ENCODE peak calls at places on chromosomes 6 and 20, in seven cellular contexts. H is activated naive CD8-positive, alpha-beta T cell treated with anti-CD3 and anti-CD28 coated beads, Interleukin-2, amount 50 U/mL, for 24 hours; E is mesothelial cell of epicardium; B is A549; P is stimulated activated CD4-positive, alpha-beta T cell treated with anti-CD3 and anti-CD28 coated beads, Interleukin-2, amount 100 ng/mL, for 48 hours; M is M059J; K is CD4-positive, alpha-beta T cell. U is an unnamed sample.

GRCh38 chr6:1363729-1364572 is 25.4 kb upstream of the FOXF2 start:
- DNase-seq in M (no peak), B (no peak), E (no peak), P (no peak), K (no peak), H (no peak), U (no peak)

GRCh38 chr6:162448294-162448693 is 279.3 kb downstream of the PRKN start:
- DNase-seq in B (no peak), K (no peak), E (no peak), M (no peak), H (no peak), P (no peak), U (no peak)

GRCh38 chr6:115220760-115221159 is 839.9 kb downstream of the FRK start:
- DNase-seq in E (no peak), K (no peak), B (no peak), M (no peak), H (no peak), P (no peak), U (no peak)

GRCh38 chr6:9233686-9234085 is 798.3 kb upstream of the SLC35B3 start:
- DNase-seq in K (no peak), P (no peak), E (no peak), M (no peak), H (no peak), B (no peak), U (no peak)

GRCh38 chr6:107064579-107065065 is 36.6 kb downstream of the MTRES1 start:
- DNase-seq in M (peak; percentile 94), P (peak; percentile 9), B (no peak), E (no peak), K (no peak), H (peak; percentile 40), U (no peak)

GRCh38 chr20:12649234-12649633 is 359.5 kb upstream of the SPTLC3 start:
- DNase-seq in P (no peak), H (no peak), E (no peak), B (no peak), K (no peak), M (no peak), U (no peak)

GRCh38 chr6:3392059-3392458 is 64.8 kb downstream of the SLC22A23 start:
- DNase-seq in P (no peak), E (no peak), B (no peak), H (no peak), K (no peak), M (no peak), U (no peak)

GRCh38 chr6:117441824-117442264 is 16.1 kb upstream of the ROS1 start:
- DNase-seq in B (peak; percentile 13), H (no peak), K (no peak), P (no peak), E (no peak), M (peak; percentile 61), U (no peak)

GRCh38 chr6:31794866-31795615 is 511 bp downstream of the VARS1 start:
- DNase-seq in K (no peak), P (no peak), B (peak; percentile 25), H (no peak), E (peak; percentile 57), M (peak; percentile 69), U (no peak)

GRCh38 chr6:38191418-38191817 is 371.9 kb downstream of the ZFAND3 start:
- DNase-seq in B (no peak), P (no peak), M (no peak), H (no peak), K (no peak), E (no peak), U (no peak)

GRCh38 chr6:52115891-52116604 is 28.6 kb upstream of the PKHD1 start:
- DNase-seq in E (no peak), P (no peak), B (no peak), H (no peak), K (no peak), M (no peak), U (no peak)

GRCh38 chr6:33249732-33250625 is 21.7 kb downstream of the VPS52 start:
- DNase-seq in H (peak; percentile 19), E (no peak), K (no peak), B (no peak), P (no peak), M (peak; percentile 99), U (no peak)

GRCh38 chr20:10710995-10711775 is 37.4 kb upstream of the JAG1 start:
- DNase-seq in K (no peak), P (no peak), B (peak; percentile 71), M (peak; percentile 14), H (no peak), E (no peak), U (no peak)

GRCh38 chr6:163705923-163706322 is 291.4 kb downstream of the QKI start:
- DNase-seq in B (no peak), M (no peak), P (no peak), H (no peak), E (no peak), K (no peak), U (no peak)

GRCh38 chr6:107070686-107071085 is 42.7 kb downstream of the MTRES1 start:
- DNase-seq in E (no peak), H (no peak), B (no peak), M (no peak), P (no peak), K (no peak), U (no peak)

GRCh38 chr6:130526466-130526865 is 160.6 kb downstream of the TMEM200A start:
- DNase-seq in B (no peak), H (no peak), P (no peak), M (peak; percentile 84), K (no peak), E (no peak), U (no peak)

GRCh38 chr6:142187209-142187608 is 40.1 kb downstream of the VTA1 start:
- DNase-seq in B (no peak), K (no peak), P (no peak), H (no peak), E (no peak), M (peak; percentile 63), U (no peak)

GRCh38 chr20:11769825-11770224 is 147.9 kb upstream of the BTBD3 start:
- DNase-seq in P (no peak), M (no peak), E (no peak), B (no peak), K (no peak), H (no peak), U (no peak)

GRCh38 chr20:58694241-58695083 is 1.9 kb downstream of the NPEPL1 start:
- DNase-seq in P (no peak), E (peak; percentile 20), B (no peak), K (no peak), H (no peak), M (no peak), U (no peak)

GRCh38 chr6:52576054-52576391 is 837 bp downstream of the TRAM2 start:
- DNase-seq in M (no peak), K (no peak), B (no peak), H (no peak), P (no peak), E (no peak), U (no peak)

GRCh38 chr6:40324206-40324605 is 263.0 kb downstream of the LRFN2 start:
- DNase-seq in K (no peak), M (no peak), P (no peak), H (no peak), B (no peak), E (no peak), U (no peak)

GRCh38 chr6:73802366-73802765 is 106.4 kb downstream of the CD109 start:
- DNase-seq in P (no peak), B (no peak), H (no peak), E (no peak), K (no peak), M (peak; percentile 16), U (no peak)

GRCh38 chr6:32551410-32551809 is 21.3 kb upstream of the HLA-DRB5 start:
- DNase-seq in M (no peak), E (no peak), B (no peak), K (no peak), P (no peak), H (no peak), U (no peak)

GRCh38 chr6:2877057-2877882 is 25.8 kb downstream of the SERPINB9 start:
- DNase-seq in M (peak; percentile 84), H (no peak), K (no peak), E (no peak), P (no peak), B (peak; percentile 43), U (no peak)

GRCh38 chr20:49563015-49563980 is 4.6 kb downstream of the PTGIS start:
- DNase-seq in E (peak; percentile 9), K (no peak), M (no peak), P (no peak), H (no peak), B (no peak), U (no peak)

GRCh38 chr6:155530219-155530834 is 74.7 kb upstream of the NOX3 start:
- DNase-seq in M (peak; percentile 64), H (no peak), K (no peak), P (no peak), B (no peak), E (no peak), U (no peak)

GRCh38 chr6:135358251-135358821 is 139.2 kb downstream of the AHI1 start:
- DNase-seq in K (no peak), E (no peak), P (no peak), B (peak; percentile 5), M (peak; percentile 89), H (no peak), U (no peak)

GRCh38 chr6:41216616-41217015 is 11.5 kb upstream of the TREML4 start:
- DNase-seq in E (no peak), H (no peak), K (no peak), M (no peak), P (no peak), B (no peak), U (no peak)

GRCh38 chr20:20638877-20639276 is 73.6 kb downstream of the RALGAPA2 start:
- DNase-seq in H (no peak), B (no peak), E (no peak), P (no peak), M (no peak), K (no peak), U (no peak)

GRCh38 chr20:11646359-11646758 is 271.3 kb upstream of the BTBD3 start:
- DNase-seq in P (no peak), M (peak; percentile 16), E (no peak), K (no peak), H (no peak), B (no peak), U (no peak)

GRCh38 chr6:26613717-26614683 is 17.2 kb downstream of the ABT1 start:
- DNase-seq in B (no peak), K (peak; percentile 6), P (no peak), M (no peak), H (no peak), E (no peak), U (no peak)

GRCh38 chr6:152749336-152749735 is 1.3 kb upstream of the VIP start:
- DNase-seq in B (no peak), M (no peak), H (no peak), K (no peak), E (no peak), P (no peak), U (no peak)

GRCh38 chr20:62571667-62572344 is 70.5 kb upstream of the SLCO4A1 start:
- DNase-seq in P (no peak), B (no peak), E (no peak), M (peak; percentile 39), H (peak; percentile 20), K (no peak), U (no peak)

GRCh38 chr20:36575066-36575743 is 1.8 kb downstream of the TGIF2 start:
- DNase-seq in H (peak; percentile 25), E (peak; percentile 63), B (peak; percentile 46), M (peak; percentile 90), P (no peak), K (no peak), U (no peak)

GRCh38 chr6:7108196-7108963 is 619 bp downstream of the RREB1 start:
- DNase-seq in B (peak; percentile 25), M (peak; percentile 72), E (peak; percentile 69), H (peak; percentile 59), P (peak; percentile 44), K (peak; percentile 30), U (peak; percentile 75)

GRCh38 chr6:108235121-108235520 is 25.7 kb downstream of the SNX3 start:
- DNase-seq in B (no peak), H (no peak), K (no peak), E (no peak), M (no peak), P (no peak), U (no peak)

GRCh38 chr6:117547688-117548621 is 54.4 kb downstream of the GOPC start:
- DNase-seq in P (peak; percentile 23), M (peak; percentile 72), K (peak; percentile 22), H (peak; percentile 48), B (no peak), E (no peak), U (peak; percentile 70)

GRCh38 chr6:44219053-44219814 is 2.5 kb downstream of the MYMX start:
- DNase-seq in K (no peak), M (peak; percentile 55), B (peak; percentile 40), H (peak; percentile 37), E (peak; percentile 63), P (no peak), U (peak; percentile 66)

U was measured in stimulated activated effector memory CD8-positive, alpha-beta T cell treated with anti-CD3 and anti-CD28 coated beads, Interleukin-12 subunit alpha, Interleukin-12 subunit beta, amount 100 ng/mL, for 72 hours.